ENCODE peak calls at places on chromosomes 3 and 15, in six cellular contexts. V is foreskin fibroblast; O is activated CD8-positive, alpha-beta memory T cell treated with anti-CD3 and anti-CD28 coated beads, Interleukin-2, amount 50 U/mL, for 4 hours; W is cardiac fibroblast; M is H7; E is MG63. H is an unnamed sample.

GRCh38 chr15:71386448-71387236 is 271.4 kb downstream of the THSD4 start:
- DNase-seq in V (no peak), O (no peak), W (peak), M (peak), E (no peak), H (no peak)

GRCh38 chr3:185555101-185555501 is 2.7 kb upstream of the LIPH start:
- DNase-seq in V (no peak), O (no peak), W (peak), M (no peak), E (no peak), H (no peak)

GRCh38 chr15:27673766-27674445 is 425.2 kb downstream of the OCA2 start:
- DNase-seq in V (no peak), O (no peak), W (no peak), M (no peak), E (no peak), H (no peak)

GRCh38 chr3:12679468-12679867 is 15.6 kb upstream of the RAF1 start:
- DNase-seq in V (peak), O (no peak), W (peak), M (no peak), E (peak), H (no peak)

GRCh38 chr3:42638339-42638842 is 15.1 kb upstream of the ZBTB47 start:
- DNase-seq in V (no peak), O (no peak), W (no peak), M (no peak), E (no peak), H (no peak)

GRCh38 chr3:184740509-184741258 is 28.8 kb upstream of the MAGEF1 start:
- DNase-seq in V (peak), O (no peak), W (peak), M (no peak), E (peak), H (peak)

GRCh38 chr3:136251511-136251910 is 1.4 kb downstream of the PCCB start:
- DNase-seq in V (no peak), O (no peak), W (no peak), M (no peak), E (no peak), H (no peak)

GRCh38 chr3:156763931-156764720 is 62.0 kb upstream of the LEKR1 start:
- DNase-seq in V (no peak), O (no peak), W (no peak), M (no peak), E (no peak), H (no peak)

GRCh38 chr3:46695962-46696922 is 2.8 kb upstream of the ALS2CL start:
- DNase-seq in V (no peak), O (no peak), W (no peak), M (no peak), E (no peak), H (no peak)

GRCh38 chr15:99341786-99342185 is 90.5 kb downstream of the LRRC28 start:
- DNase-seq in V (no peak), O (no peak), W (no peak), M (no peak), E (no peak), H (no peak)

GRCh38 chr3:58176827-58177489 is 33.8 kb downstream of the DNASE1L3 start:
- DNase-seq in V (no peak), O (no peak), W (no peak), M (no peak), E (no peak), H (no peak)

GRCh38 chr3:132870596-132870995 is 148.4 kb upstream of the NPHP3 start:
- DNase-seq in V (no peak), O (no peak), W (no peak), M (no peak), E (no peak), H (no peak)

GRCh38 chr3:1087066-1087555 is 5.7 kb upstream of the CNTN6 start:
- DNase-seq in V (peak), O (no peak), W (peak), M (no peak), E (peak), H (no peak)

GRCh38 chr15:46111730-46112129 is 476.9 kb downstream of the SQOR start:
- DNase-seq in V (no peak), O (no peak), W (no peak), M (no peak), E (no peak), H (no peak)

GRCh38 chr3:56613016-56613415 is 56.0 kb downstream of the CCDC66 start:
- DNase-seq in V (no peak), O (no peak), W (no peak), M (no peak), E (no peak), H (no peak)

GRCh38 chr3:70726966-70727365 is 414.5 kb upstream of the MDFIC2 start:
- DNase-seq in V (peak), O (no peak), W (peak), M (no peak), E (no peak), H (no peak)

GRCh38 chr3:21292971-21293370 is 458.0 kb downstream of the ZNF385D start:
- DNase-seq in V (no peak), O (no peak), W (no peak), M (no peak), E (no peak), H (no peak)